ENCODE peak calls at places on chromosome X, in eight cellular contexts. P is ELR; F is hypothalamus; M is activated CD4-positive, alpha-beta memory T cell treated with anti-CD3 and anti-CD28 coated beads, Interleukin-2, amount 10 ng/mL, durations not matched to agents 7 days and 5 days; V is ecto neural progenitor cell; Y is D341Med; B is neural crest cell; Z is CD8-positive, alpha-beta T cell. L is an unnamed sample.
A peak's percentile ranks its signal among the peaks of the same experiment; 100 is the strongest.

GRCh38 chrX:56728752-56729151 is 291 bp upstream of the NBDY start:
- DNase-seq in P (peak; percentile 24), F (no peak), M (peak; percentile 20), V (no peak), Y (peak; percentile 12), B (peak; percentile 1), Z (no peak), L (no peak)

GRCh38 chrX:12013220-12013619 is 125.1 kb upstream of the FRMPD4 start:
- DNase-seq in P (peak; percentile 78), F (no peak), M (no peak), V (no peak), Y (no peak), B (no peak), Z (no peak), L (no peak)

GRCh38 chrX:56764153-56764974 is 35.3 kb downstream of the NBDY start:
- DNase-seq in P (peak; percentile 57), F (no peak), M (peak; percentile 76), V (peak; percentile 63), Y (peak; percentile 60), B (peak; percentile 32), Z (peak; percentile 90), L (peak; percentile 65)

GRCh38 chrX:45322382-45322781 is 121.7 kb upstream of the DIPK2B start:
- DNase-seq in P (peak; percentile 86), F (peak; percentile 9), M (no peak), V (no peak), Y (no peak), B (no peak), Z (no peak), L (no peak)

GRCh38 chrX:104315555-104315954 is 60.8 kb upstream of the ESX1 start:
- DNase-seq in P (peak; percentile 82), F (no peak), M (no peak), V (no peak), Y (no peak), B (no peak), Z (no peak), L (no peak)

GRCh38 chrX:149871940-149872339 is 9.0 kb upstream of the MAGEA8 start:
- DNase-seq in P (peak; percentile 40), F (no peak), M (peak; percentile 72), V (no peak), Y (peak; percentile 69), B (no peak), Z (peak; percentile 78), L (peak; percentile 59)

GRCh38 chrX:40145001-40145631 is 47.4 kb upstream of the BCOR start:
- DNase-seq in P (peak; percentile 16), F (no peak), M (no peak), V (peak; percentile 69), Y (no peak), B (no peak), Z (no peak), L (no peak)

GRCh38 chrX:155768036-155768769 is 112.9 kb upstream of the VAMP7 start:
- DNase-seq in P (peak; percentile 61), F (peak; percentile 5), M (no peak), V (no peak), Y (peak; percentile 18), B (no peak), Z (no peak), L (no peak)

GRCh38 chrX:150037041-150037440 is 98.8 kb upstream of the EOLA2 start:
- DNase-seq in P (peak; percentile 72), F (no peak), M (no peak), V (no peak), Y (no peak), B (no peak), Z (no peak), L (no peak)

GRCh38 chrX:16577483-16578029 is 72.4 kb upstream of the S100G start:
- DNase-seq in P (no peak), F (no peak), M (no peak), V (no peak), Y (no peak), B (no peak), Z (no peak), L (no peak)

GRCh38 chrX:148492057-148492456 is 8.4 kb upstream of the AFF2 start:
- DNase-seq in P (no peak), F (no peak), M (no peak), V (no peak), Y (no peak), B (no peak), Z (no peak), L (no peak)

GRCh38 chrX:124406294-124407013 is 60.1 kb downstream of the SH2D1A start:
- DNase-seq in P (peak; percentile 75), F (peak; percentile 24), M (peak; percentile 65), V (no peak), Y (peak; percentile 66), B (peak; percentile 72), Z (peak; percentile 69), L (peak; percentile 47)

GRCh38 chrX:102138064-102138463 is 4.2 kb downstream of the TCEAL6 start:
- DNase-seq in P (no peak), F (no peak), M (no peak), V (no peak), Y (no peak), B (no peak), Z (no peak), L (no peak)

GRCh38 chrX:26918633-26919032 is 544.5 kb downstream of the PPP4R3C start:
- DNase-seq in P (no peak), F (no peak), M (no peak), V (no peak), Y (peak; percentile 39), B (no peak), Z (no peak), L (peak; percentile 2)

GRCh38 chrX:13013353-13014110 is 30.9 kb downstream of the FAM9C start:
- DNase-seq in P (no peak), F (no peak), M (no peak), V (no peak), Y (no peak), B (no peak), Z (no peak), L (no peak)

GRCh38 chrX:74295102-74295501 is 8.9 kb upstream of the ZCCHC13 start:
- DNase-seq in P (no peak), F (no peak), M (no peak), V (no peak), Y (no peak), B (no peak), Z (no peak), L (no peak)

GRCh38 chrX:130336531-130336930 is 3.2 kb upstream of the SLC25A14 start:
- DNase-seq in P (no peak), F (no peak), M (no peak), V (no peak), Y (no peak), B (no peak), Z (no peak), L (no peak)

GRCh38 chrX:11540532-11541377 is 125.0 kb downstream of the ARHGAP6 start:
- DNase-seq in P (no peak), F (no peak), M (no peak), V (no peak), Y (no peak), B (no peak), Z (no peak), L (no peak)

GRCh38 chrX:125998432-125998831 is 167.7 kb downstream of the DCAF12L2 start:
- DNase-seq in P (no peak), F (no peak), M (no peak), V (no peak), Y (peak; percentile 18), B (no peak), Z (no peak), L (no peak)